ENCODE peak calls at places on chromosomes 6 and 20, in seven cellular contexts. T is stomach, Z is upper lobe of right lung, K is cardiac fibroblast, W is HFFc6, O is epithelial cell of esophagus, U is glutamatergic neuron. R is an unnamed sample.
A peak's percentile ranks its signal among the peaks of the same experiment; 100 is the strongest.

GRCh38 chr6:13700232-13700631 is 11.4 kb downstream of the RANBP9 start:
- DNase-seq in T (no peak), Z (no peak), K (no peak), W (no peak), O (no peak), U (no peak), R (no peak)

GRCh38 chr20:6502219-6502618 is 265.3 kb upstream of the BMP2 start:
- DNase-seq in T (no peak), Z (no peak), K (peak; percentile 24), W (no peak), O (no peak), U (no peak), R (no peak)

GRCh38 chr6:115468272-115469005 is 592.3 kb downstream of the FRK start:
- DNase-seq in T (no peak), Z (no peak), K (no peak), W (no peak), O (no peak), U (no peak), R (no peak)

GRCh38 chr6:157443066-157443800 is 62.2 kb downstream of the ZDHHC14 start:
- DNase-seq in T (no peak), Z (no peak), K (peak; percentile 80), W (peak; percentile 63), O (peak; percentile 53), U (no peak), R (peak; percentile 41)

GRCh38 chr6:30768634-30769087 is 24.3 kb upstream of the IER3 start:
- DNase-seq in T (no peak), Z (no peak), K (no peak), W (no peak), O (no peak), U (no peak), R (no peak)

GRCh38 chr6:3022765-3023662 is 23.3 kb downstream of the NQO2 start:
- DNase-seq in T (no peak), Z (no peak), K (peak; percentile 34), W (no peak), O (no peak), U (no peak), R (no peak)

GRCh38 chr6:167840160-167840525 is 13.4 kb downstream of the AFDN start:
- DNase-seq in T (no peak), Z (no peak), K (no peak), W (no peak), O (no peak), U (no peak), R (no peak)

GRCh38 chr20:50980071-50980681 is 21.6 kb downstream of the MOCS3 start:
- DNase-seq in T (no peak), Z (no peak), K (peak; percentile 100), W (peak; percentile 100), O (peak; percentile 98), U (no peak), R (no peak)

GRCh38 chr20:53940356-53940694 is 130.1 kb downstream of the BCAS1 start:
- DNase-seq in T (no peak), Z (no peak), K (no peak), W (no peak), O (no peak), U (no peak), R (no peak)

GRCh38 chr6:40706222-40706621 is 119.1 kb upstream of the LRFN2 start:
- DNase-seq in T (no peak), Z (no peak), K (no peak), W (no peak), O (no peak), U (no peak), R (no peak)

GRCh38 chr20:36175016-36175415 is 20.5 kb downstream of the EPB41L1 start:
- DNase-seq in T (no peak), Z (no peak), K (peak; percentile 23), W (peak; percentile 41), O (no peak), U (peak; percentile 33), R (no peak)

GRCh38 chr6:137665342-137665741 is 171.1 kb upstream of the OLIG3 start:
- DNase-seq in T (no peak), Z (no peak), K (no peak), W (no peak), O (no peak), U (no peak), R (no peak)

GRCh38 chr20:11350126-11351005 is 567.3 kb upstream of the BTBD3 start:
- DNase-seq in T (no peak), Z (no peak), K (peak; percentile 79), W (peak; percentile 2), O (peak; percentile 99), U (no peak), R (no peak)

GRCh38 chr20:52761867-52762266 is 210.3 kb upstream of the TSHZ2 start:
- DNase-seq in T (no peak), Z (no peak), K (no peak), W (no peak), O (no peak), U (no peak), R (no peak)

GRCh38 chr6:29553268-29554057 is 6.1 kb downstream of the UBD start:
- DNase-seq in T (peak; percentile 45), Z (peak; percentile 91), K (peak; percentile 68), W (no peak), O (peak; percentile 67), U (peak; percentile 84), R (peak; percentile 57)

GRCh38 chr6:91042656-91043055 is 455.8 kb upstream of the MAP3K7 start:
- DNase-seq in T (no peak), Z (no peak), K (no peak), W (no peak), O (no peak), U (no peak), R (no peak)

GRCh38 chr6:83609248-83609647 is 96.9 kb downstream of the PRSS35 start:
- DNase-seq in T (no peak), Z (no peak), K (no peak), W (no peak), O (no peak), U (no peak), R (no peak)

GRCh38 chr20:25580711-25581110 is 4.6 kb downstream of the NINL start:
- DNase-seq in T (peak; percentile 47), Z (peak; percentile 69), K (peak; percentile 41), W (no peak), O (peak; percentile 20), U (no peak), R (no peak)

GRCh38 chr20:35563834-35564233 is 22.0 kb downstream of the ERGIC3 start:
- DNase-seq in T (no peak), Z (peak; percentile 35), K (no peak), W (no peak), O (no peak), U (no peak), R (no peak)

GRCh38 chr6:80454661-80455365 is 348.3 kb downstream of the BCKDHB start:
- DNase-seq in T (no peak), Z (no peak), K (peak; percentile 46), W (peak; percentile 13), O (peak; percentile 83), U (no peak), R (no peak)

GRCh38 chr6:80460396-80460912 is 354.0 kb downstream of the BCKDHB start:
- DNase-seq in T (no peak), Z (no peak), K (peak; percentile 38), W (no peak), O (peak; percentile 41), U (no peak), R (no peak)

GRCh38 chr6:80454197-80454596 is 347.7 kb downstream of the BCKDHB start:
- DNase-seq in T (no peak), Z (no peak), K (peak; percentile 96), W (peak; percentile 94), O (peak; percentile 99), U (no peak), R (peak; percentile 2)

DNA sequence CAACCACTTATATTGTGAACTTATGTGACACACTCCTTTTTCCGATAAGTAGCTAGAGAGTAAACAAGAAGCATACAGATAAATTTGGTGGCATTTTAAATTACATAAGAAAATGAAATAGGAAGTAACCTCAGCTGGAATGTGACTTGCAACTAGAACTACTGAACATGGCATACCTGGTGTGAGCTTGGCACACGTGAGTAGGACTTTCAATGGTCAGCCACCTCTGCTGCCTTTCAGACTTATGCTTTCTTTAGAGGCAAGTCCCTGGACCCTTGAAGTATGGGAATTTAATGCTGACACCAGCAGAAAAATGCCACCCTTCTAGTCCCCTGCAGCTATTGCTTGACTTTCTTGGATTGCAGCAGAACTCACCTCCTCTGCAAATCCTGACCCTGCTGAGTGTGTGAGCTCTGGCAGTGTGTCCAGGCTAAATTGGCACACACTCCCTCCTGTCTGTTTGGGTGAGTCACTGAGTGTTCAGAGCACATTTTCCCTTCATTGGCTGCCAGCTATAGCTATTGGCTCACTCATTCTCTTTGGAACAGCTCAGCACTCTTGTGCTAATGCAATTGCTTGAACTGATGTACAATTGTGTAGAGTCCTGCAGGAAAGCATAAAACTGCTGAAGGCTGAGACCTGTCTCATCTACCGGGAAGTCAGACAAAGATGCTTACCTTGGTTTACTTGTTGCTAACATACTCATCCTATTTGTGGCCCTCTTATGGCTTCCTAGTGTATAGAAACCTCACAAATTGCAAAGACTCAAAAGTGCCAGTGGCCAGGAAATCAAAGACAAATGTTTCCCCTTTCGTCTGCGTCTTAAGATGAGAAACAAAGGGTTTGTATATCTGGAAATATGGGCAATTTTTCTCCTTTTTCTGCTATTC is 350.8 kb downstream of the BCKDHB start:
- DNase-seq in T (peak; percentile 60), Z (no peak), K (peak; percentile 97), W (peak; percentile 93), O (peak; percentile 96), U (no peak), R (no peak)
- TF ChIP-seq CTCF in T (no peak), Z (no peak), K (no peak), W (no peak), O (no peak), U (no peak), R (no peak)

GRCh38 chr20:48905322-48905647 is 16.2 kb upstream of the ARFGEF2 start:
- DNase-seq in T (no peak), Z (no peak), K (no peak), W (no peak), O (no peak), U (no peak), R (no peak)
- TF ChIP-seq CTCF in T (no peak), Z (no peak), K (no peak), W (peak; percentile 13), O (no peak), U (peak; percentile 44), R (no peak)

GRCh38 chr6:145025488-145025887 is 709.8 kb downstream of the EPM2A start:
- DNase-seq in T (no peak), Z (no peak), K (no peak), W (no peak), O (no peak), U (no peak), R (no peak)

GRCh38 chr6:145031962-145032361 is 703.4 kb downstream of the EPM2A start:
- DNase-seq in T (no peak), Z (no peak), K (no peak), W (no peak), O (no peak), U (no peak), R (no peak)

GRCh38 chr6:145031001-145031400 is 704.3 kb downstream of the EPM2A start:
- DNase-seq in T (no peak), Z (no peak), K (no peak), W (no peak), O (peak; percentile 54), U (no peak), R (no peak)

GRCh38 chr6:145026267-145026679 is 709.0 kb downstream of the EPM2A start:
- DNase-seq in T (no peak), Z (no peak), K (no peak), W (no peak), O (no peak), U (no peak), R (no peak)

GRCh38 chr6:145028144-145028818 is 707.0 kb downstream of the EPM2A start:
- DNase-seq in T (no peak), Z (no peak), K (peak; percentile 65), W (peak; percentile 44), O (peak; percentile 70), U (no peak), R (peak; percentile 33)
- TF ChIP-seq CTCF in T (peak; percentile 17), Z (peak; percentile 44), K (peak; percentile 48), W (peak; percentile 81), O (peak; percentile 63), U (no peak), R (peak; percentile 12)

GRCh38 chr6:21522773-21523490 is 70.6 kb upstream of the SOX4 start:
- DNase-seq in T (no peak), Z (no peak), K (no peak), W (no peak), O (no peak), U (peak; percentile 65), R (no peak)
- TF ChIP-seq CTCF in T (no peak), Z (no peak), K (no peak), W (no peak), O (peak; percentile 9), U (peak; percentile 47), R (no peak)